ENCODE peak calls at places on chromosomes 12 and 14, in five cellular contexts. One of them, this sample, is unnamed.

GRCh38 chr14:20197459-20197858 is 6.8 kb downstream of the OR11G2 start:
- DNase-seq in stimulated activated CD8-positive, alpha-beta memory T cell treated with anti-CD3 and anti-CD28 coated beads, Interleukin-4, amount 100 ng/mL, for 4 hours: no peak
- DNase-seq in T-helper 22 cell: no peak
- DNase-seq in NAMALWA: no peak
- DNase-seq in stimulated activated CD4-positive, alpha-beta T cell treated with anti-CD3 and anti-CD28 coated beads, TNF-alpha, amount 100 ng/mL, for 1 hour: no peak
- DNase-seq in this sample: no peak

GRCh38 chr14:104749111-104749649 is 3.8 kb upstream of the SIVA1 start:
- DNase-seq in stimulated activated CD8-positive, alpha-beta memory T cell treated with anti-CD3 and anti-CD28 coated beads, Interleukin-4, amount 100 ng/mL, for 4 hours: no peak
- DNase-seq in T-helper 22 cell: no peak
- DNase-seq in NAMALWA: no peak
- DNase-seq in stimulated activated CD4-positive, alpha-beta T cell treated with anti-CD3 and anti-CD28 coated beads, TNF-alpha, amount 100 ng/mL, for 1 hour: no peak
- DNase-seq in this sample: no peak

GRCh38 chr14:59275668-59276067 is 87.2 kb downstream of the DAAM1 start:
- DNase-seq in stimulated activated CD8-positive, alpha-beta memory T cell treated with anti-CD3 and anti-CD28 coated beads, Interleukin-4, amount 100 ng/mL, for 4 hours: no peak
- DNase-seq in T-helper 22 cell: no peak
- DNase-seq in NAMALWA: no peak
- DNase-seq in stimulated activated CD4-positive, alpha-beta T cell treated with anti-CD3 and anti-CD28 coated beads, TNF-alpha, amount 100 ng/mL, for 1 hour: no peak
- DNase-seq in this sample: peak; percentile 72

GRCh38 chr12:124142395-124143005 is 152.4 kb upstream of the RFLNA start:
- DNase-seq in stimulated activated CD8-positive, alpha-beta memory T cell treated with anti-CD3 and anti-CD28 coated beads, Interleukin-4, amount 100 ng/mL, for 4 hours: no peak
- DNase-seq in T-helper 22 cell: no peak
- DNase-seq in NAMALWA: no peak
- DNase-seq in stimulated activated CD4-positive, alpha-beta T cell treated with anti-CD3 and anti-CD28 coated beads, TNF-alpha, amount 100 ng/mL, for 1 hour: no peak
- DNase-seq in this sample: no peak

GRCh38 chr14:65000868-65001600 is 14.3 kb downstream of the FNTB start:
- DNase-seq in stimulated activated CD8-positive, alpha-beta memory T cell treated with anti-CD3 and anti-CD28 coated beads, Interleukin-4, amount 100 ng/mL, for 4 hours: no peak
- DNase-seq in T-helper 22 cell: no peak
- DNase-seq in NAMALWA: no peak
- DNase-seq in stimulated activated CD4-positive, alpha-beta T cell treated with anti-CD3 and anti-CD28 coated beads, TNF-alpha, amount 100 ng/mL, for 1 hour: no peak
- DNase-seq in this sample: no peak

GRCh38 chr12:57145460-57146059 is 1.9 kb downstream of the LRP1-AS start:
- DNase-seq in stimulated activated CD8-positive, alpha-beta memory T cell treated with anti-CD3 and anti-CD28 coated beads, Interleukin-4, amount 100 ng/mL, for 4 hours: no peak
- DNase-seq in T-helper 22 cell: no peak
- DNase-seq in NAMALWA: no peak
- DNase-seq in stimulated activated CD4-positive, alpha-beta T cell treated with anti-CD3 and anti-CD28 coated beads, TNF-alpha, amount 100 ng/mL, for 1 hour: no peak
- DNase-seq in this sample: no peak

GRCh38 chr14:34180428-34180827 is 229.6 kb upstream of the EGLN3 start:
- DNase-seq in stimulated activated CD8-positive, alpha-beta memory T cell treated with anti-CD3 and anti-CD28 coated beads, Interleukin-4, amount 100 ng/mL, for 4 hours: no peak
- DNase-seq in T-helper 22 cell: no peak
- DNase-seq in NAMALWA: no peak
- DNase-seq in stimulated activated CD4-positive, alpha-beta T cell treated with anti-CD3 and anti-CD28 coated beads, TNF-alpha, amount 100 ng/mL, for 1 hour: no peak
- DNase-seq in this sample: no peak

GRCh38 chr12:44694027-44694426 is 182.1 kb downstream of the NELL2 start:
- DNase-seq in stimulated activated CD8-positive, alpha-beta memory T cell treated with anti-CD3 and anti-CD28 coated beads, Interleukin-4, amount 100 ng/mL, for 4 hours: no peak
- DNase-seq in T-helper 22 cell: no peak
- DNase-seq in NAMALWA: no peak
- DNase-seq in stimulated activated CD4-positive, alpha-beta T cell treated with anti-CD3 and anti-CD28 coated beads, TNF-alpha, amount 100 ng/mL, for 1 hour: no peak
- DNase-seq in this sample: no peak

GRCh38 chr14:82313889-82314288 is 780.2 kb upstream of the SEL1L start:
- DNase-seq in stimulated activated CD8-positive, alpha-beta memory T cell treated with anti-CD3 and anti-CD28 coated beads, Interleukin-4, amount 100 ng/mL, for 4 hours: no peak
- DNase-seq in T-helper 22 cell: no peak
- DNase-seq in NAMALWA: no peak
- DNase-seq in stimulated activated CD4-positive, alpha-beta T cell treated with anti-CD3 and anti-CD28 coated beads, TNF-alpha, amount 100 ng/mL, for 1 hour: no peak
- DNase-seq in this sample: no peak